ENCODE peak calls at places on chromosomes 13 and 19, in nine cellular contexts. C, P, T, S, X, H, A, K and Z are unnamed samples.

GRCh38 chr19:41811036-41811435 is 14.6 kb downstream of the CEACAM3 start:
- ATAC-seq in C (no peak), P (no peak), T (no peak), S (no peak), X (no peak), H (no peak), A (peak), K (no peak), Z (no peak)

GRCh38 chr13:90717451-90717936 is 630.0 kb upstream of the MIR17HG start:
- ATAC-seq in C (no peak), P (no peak), T (no peak), S (no peak), X (no peak), H (no peak), A (no peak), K (peak), Z (no peak)

GRCh38 chr13:78608705-78609463 is 5.5 kb upstream of the POU4F1 start:
- ATAC-seq in C (peak), P (no peak), T (no peak), S (peak), X (no peak), H (no peak), A (peak), K (peak), Z (no peak)

GRCh38 chr13:113861433-113862030 is 2.3 kb downstream of the GAS6 start:
- ATAC-seq in C (no peak), P (no peak), T (no peak), S (no peak), X (no peak), H (peak), A (no peak), K (no peak), Z (no peak)

GRCh38 chr13:44243198-44243852 is 130.3 kb upstream of the SERP2 start:
- ATAC-seq in C (no peak), P (peak), T (no peak), S (peak), X (peak), H (peak), A (peak), K (no peak), Z (peak)

GRCh38 chr13:97254809-97255208 is 32.7 kb downstream of the MBNL2 start:
- ATAC-seq in C (no peak), P (no peak), T (no peak), S (no peak), X (no peak), H (peak), A (no peak), K (no peak), Z (no peak)

GRCh38 chr13:101700598-101700997 is 248.1 kb downstream of the ITGBL1 start:
- ATAC-seq in C (no peak), P (no peak), T (no peak), S (no peak), X (no peak), H (no peak), A (peak), K (no peak), Z (no peak)

GRCh38 chr13:31898383-31899071 is 133.0 kb upstream of the FRY start:
- ATAC-seq in C (no peak), P (no peak), T (no peak), S (peak), X (no peak), H (no peak), A (no peak), K (no peak), Z (no peak)

GRCh38 chr19:39057615-39058014 is 25.3 kb upstream of the FBXO27 start:
- ATAC-seq in C (no peak), P (no peak), T (no peak), S (no peak), X (no peak), H (peak), A (no peak), K (no peak), Z (no peak)

GRCh38 chr19:14614099-14614412 is 31.2 kb downstream of the CLEC17A start:
- ATAC-seq in C (peak), P (no peak), T (no peak), S (no peak), X (no peak), H (no peak), A (no peak), K (no peak), Z (no peak)

GRCh38 chr19:41309225-41310030 is 544 bp upstream of the CCDC97 start:
- ATAC-seq in C (no peak), P (peak), T (peak), S (peak), X (no peak), H (peak), A (peak), K (peak), Z (peak)

GRCh38 chr13:98994896-98995295 is 17.0 kb upstream of the DOCK9 start:
- ATAC-seq in C (peak), P (peak), T (peak), S (no peak), X (peak), H (no peak), A (no peak), K (no peak), Z (no peak)

GRCh38 chr13:113474179-113474578 is 16.3 kb downstream of the DCUN1D2 start:
- ATAC-seq in C (no peak), P (no peak), T (no peak), S (no peak), X (no peak), H (no peak), A (no peak), K (no peak), Z (no peak)

GRCh38 chr13:111007209-111007608 is 92.3 kb upstream of the ANKRD10 start:
- ATAC-seq in C (no peak), P (no peak), T (no peak), S (no peak), X (no peak), H (no peak), A (no peak), K (no peak), Z (no peak)